ENCODE peak calls at places on chromosomes 4 and X, in ten cellular contexts. R, K, S, J, V, H, N, C, B and U are unnamed samples.

GRCh38 chrX:125205084-125205917 is 114.4 kb upstream of the TEX13C start:
- DNase-seq in R (no peak), K (no peak), S (peak), J (peak), V (peak), H (no peak), N (peak), C (peak), B (peak), U (peak)

GRCh38 chr4:125140966-125141495 is 173.7 kb upstream of the FAT4 start:
- DNase-seq in R (no peak), K (no peak), S (no peak), J (no peak), V (no peak), H (no peak), N (no peak), C (no peak), B (no peak), U (peak)

GRCh38 chr4:151687021-151687640 is 73.7 kb downstream of the GATB start:
- DNase-seq in R (no peak), K (no peak), S (no peak), J (no peak), V (no peak), H (no peak), N (no peak), C (no peak), B (no peak), U (peak)

GRCh38 chr4:110622841-110623709 is at the start of gene PITX2:
- DNase-seq in R (peak), K (no peak), S (peak), J (peak), V (peak), H (peak), N (peak), C (no peak), B (peak), U (peak)

GRCh38 chr4:3510481-3510880 is 21.7 kb downstream of the LRPAP1 start:
- DNase-seq in R (no peak), K (no peak), S (no peak), J (no peak), V (no peak), H (no peak), N (no peak), C (no peak), B (no peak), U (no peak)

GRCh38 chrX:49901068-49901467 is 21.3 kb upstream of the CLCN5 start:
- DNase-seq in R (no peak), K (no peak), S (no peak), J (no peak), V (no peak), H (no peak), N (no peak), C (no peak), B (no peak), U (no peak)

GRCh38 chr4:157184300-157184699 is 36.2 kb upstream of the GRIA2 start:
- DNase-seq in R (no peak), K (no peak), S (no peak), J (no peak), V (no peak), H (no peak), N (no peak), C (no peak), B (no peak), U (no peak)

GRCh38 chr4:76545161-76545884 is 110.3 kb downstream of the SHROOM3 start:
- DNase-seq in R (no peak), K (no peak), S (no peak), J (no peak), V (no peak), H (peak), N (no peak), C (no peak), B (peak), U (no peak)

GRCh38 chr4:8365951-8366350 is 74.6 kb downstream of the ACOX3 start:
- DNase-seq in R (no peak), K (no peak), S (no peak), J (no peak), V (no peak), H (no peak), N (no peak), C (no peak), B (no peak), U (peak)

GRCh38 chr4:108619372-108620100 is 840 bp upstream of the RPL34 start:
- DNase-seq in R (no peak), K (no peak), S (no peak), J (no peak), V (no peak), H (no peak), N (no peak), C (no peak), B (no peak), U (no peak)

GRCh38 chr4:126123933-126124332 is 809.2 kb downstream of the FAT4 start:
- DNase-seq in R (no peak), K (no peak), S (no peak), J (no peak), V (no peak), H (no peak), N (no peak), C (no peak), B (no peak), U (no peak)

GRCh38 chrX:94633237-94633636 is 959.2 kb downstream of the FAM133A start:
- DNase-seq in R (no peak), K (no peak), S (no peak), J (no peak), V (no peak), H (no peak), N (no peak), C (no peak), B (no peak), U (no peak)

GRCh38 chr4:182862921-182863320 is 54.3 kb downstream of the DCTD start:
- DNase-seq in R (no peak), K (no peak), S (no peak), J (no peak), V (no peak), H (no peak), N (no peak), C (peak), B (peak), U (no peak)

GRCh38 chrX:103417370-103417769 is 41.0 kb downstream of the BEX3 start:
- DNase-seq in R (no peak), K (no peak), S (no peak), J (no peak), V (no peak), H (no peak), N (no peak), C (no peak), B (no peak), U (no peak)